ENCODE peak calls at places on chromosomes 5 and 9, in seven cellular contexts. G is GM03348; D is activated effector memory CD4-positive, alpha-beta T cell treated with Interleukin-2 at 50 U/mL for 16 hours; V is H9; A is T-helper 1 cell; Z is ELR; P is OCI-LY7. B is an unnamed sample.

GRCh38 chr5:10995891-10996290 is 234.9 kb upstream of the DAP start:
- DNase-seq in G (no peak), D (no peak), V (no peak), A (no peak), Z (no peak), P (no peak), B (no peak)

GRCh38 chr5:1502046-1502736 is 21.6 kb downstream of the LPCAT1 start:
- DNase-seq in G (no peak), D (no peak), V (no peak), A (peak), Z (no peak), P (peak), B (no peak)

GRCh38 chr5:165310031-165310430 is 1804.6 kb downstream of the MAT2B start:
- DNase-seq in G (no peak), D (no peak), V (no peak), A (no peak), Z (no peak), P (no peak), B (no peak)

GRCh38 chr5:166639151-166639550 is 1652.3 kb upstream of the WWC1 start:
- DNase-seq in G (no peak), D (no peak), V (no peak), A (no peak), Z (no peak), P (no peak), B (no peak)

GRCh38 chr5:100641833-100642232 is 106.7 kb downstream of the FAM174A start:
- DNase-seq in G (no peak), D (no peak), V (no peak), A (no peak), Z (no peak), P (no peak), B (no peak)

GRCh38 chr9:37972346-37972745 is 68.4 kb upstream of the SLC25A51 start:
- DNase-seq in G (no peak), D (no peak), V (no peak), A (no peak), Z (peak), P (no peak), B (no peak)

GRCh38 chr9:93451762-93452709 is 551 bp downstream of the FAM120A start:
- DNase-seq in G (peak), D (peak), V (peak), A (peak), Z (peak), P (peak), B (no peak)

GRCh38 chr9:112601646-112602045 is 115.0 kb downstream of the KIAA1958 start:
- DNase-seq in G (peak), D (no peak), V (no peak), A (no peak), Z (peak), P (no peak), B (no peak)

GRCh38 chr5:141359790-141360426 is at the start of gene PCDHGB2:
- DNase-seq in G (peak), D (no peak), V (peak), A (no peak), Z (peak), P (peak), B (no peak)

GRCh38 chr9:125049212-125049611 is 94.1 kb downstream of the SCAI start:
- DNase-seq in G (no peak), D (no peak), V (no peak), A (no peak), Z (no peak), P (no peak), B (no peak)

GRCh38 chr9:79615038-79615437 is 43.3 kb downstream of the TLE4 start:
- DNase-seq in G (no peak), D (no peak), V (no peak), A (no peak), Z (no peak), P (peak), B (no peak)

GRCh38 chr5:39699164-39699563 is 274.4 kb upstream of the DAB2 start:
- DNase-seq in G (peak), D (no peak), V (no peak), A (no peak), Z (no peak), P (no peak), B (no peak)

GRCh38 chr9:121201045-121201737 is 478 bp downstream of the RAB14 start:
- DNase-seq in G (peak), D (peak), V (no peak), A (peak), Z (peak), P (peak), B (peak)

GRCh38 chr5:15821506-15821905 is 321.5 kb downstream of the FBXL7 start:
- DNase-seq in G (peak), D (no peak), V (no peak), A (no peak), Z (peak), P (no peak), B (no peak)

GRCh38 chr5:167261309-167262100 is 1029.9 kb upstream of the WWC1 start:
- DNase-seq in G (peak), D (no peak), V (peak), A (no peak), Z (peak), P (no peak), B (no peak)

GRCh38 chr5:36138900-36139683 is 12.6 kb downstream of the LMBRD2 start:
- DNase-seq in G (no peak), D (no peak), V (no peak), A (no peak), Z (no peak), P (peak), B (no peak)

B was measured in effector CD8-positive, alpha-beta T cell.